ENCODE peak calls at places on chromosome 2, in seven cellular contexts. One of them, this sample, is unnamed.

GRCh38 chr2:173048530-173048900 is 27.1 kb upstream of the MAP3K20 start:
- DNase-seq in amniotic stem cell: no peak
- DNase-seq in activated CD8-positive, alpha-beta memory T cell treated with anti-CD3 and anti-CD28 coated beads, Interleukin-2, amount 10 ng/mL, durations not matched to agents 7 days and 5 days: no peak
- DNase-seq in naive thymus-derived CD8-positive, alpha-beta T cell: no peak
- DNase-seq in GM20000: no peak
- DNase-seq in NCI-H1417: no peak
- DNase-seq in endothelial cell: no peak
- DNase-seq in this sample: no peak

GRCh38 chr2:152349416-152349815 is 14.4 kb downstream of the FMNL2 start:
- DNase-seq in amniotic stem cell: no peak
- DNase-seq in activated CD8-positive, alpha-beta memory T cell treated with anti-CD3 and anti-CD28 coated beads, Interleukin-2, amount 10 ng/mL, durations not matched to agents 7 days and 5 days: no peak
- DNase-seq in naive thymus-derived CD8-positive, alpha-beta T cell: no peak
- DNase-seq in GM20000: no peak
- DNase-seq in NCI-H1417: no peak
- DNase-seq in endothelial cell: no peak
- DNase-seq in this sample: no peak

GRCh38 chr2:236629961-236630872 is 60.6 kb downstream of the ACKR3 start:
- DNase-seq in amniotic stem cell: no peak
- DNase-seq in activated CD8-positive, alpha-beta memory T cell treated with anti-CD3 and anti-CD28 coated beads, Interleukin-2, amount 10 ng/mL, durations not matched to agents 7 days and 5 days: peak; percentile 27
- DNase-seq in naive thymus-derived CD8-positive, alpha-beta T cell: no peak
- DNase-seq in GM20000: no peak
- DNase-seq in NCI-H1417: no peak
- DNase-seq in endothelial cell: no peak
- DNase-seq in this sample: no peak

GRCh38 chr2:225270053-225270452 is 129.5 kb upstream of the NYAP2 start:
- DNase-seq in amniotic stem cell: no peak
- DNase-seq in activated CD8-positive, alpha-beta memory T cell treated with anti-CD3 and anti-CD28 coated beads, Interleukin-2, amount 10 ng/mL, durations not matched to agents 7 days and 5 days: no peak
- DNase-seq in naive thymus-derived CD8-positive, alpha-beta T cell: no peak
- DNase-seq in GM20000: no peak
- DNase-seq in NCI-H1417: no peak
- DNase-seq in endothelial cell: no peak
- DNase-seq in this sample: no peak

GRCh38 chr2:127025357-127026062 is 81.4 kb downstream of the BIN1 start:
- DNase-seq in amniotic stem cell: peak; percentile 70
- DNase-seq in activated CD8-positive, alpha-beta memory T cell treated with anti-CD3 and anti-CD28 coated beads, Interleukin-2, amount 10 ng/mL, durations not matched to agents 7 days and 5 days: peak; percentile 91
- DNase-seq in naive thymus-derived CD8-positive, alpha-beta T cell: peak; percentile 61
- DNase-seq in GM20000: peak; percentile 61
- DNase-seq in NCI-H1417: no peak
- DNase-seq in endothelial cell: peak; percentile 84
- DNase-seq in this sample: peak; percentile 53

GRCh38 chr2:145286716-145287115 is 766.8 kb upstream of the ZEB2 start:
- DNase-seq in amniotic stem cell: no peak
- DNase-seq in activated CD8-positive, alpha-beta memory T cell treated with anti-CD3 and anti-CD28 coated beads, Interleukin-2, amount 10 ng/mL, durations not matched to agents 7 days and 5 days: no peak
- DNase-seq in naive thymus-derived CD8-positive, alpha-beta T cell: no peak
- DNase-seq in GM20000: no peak
- DNase-seq in NCI-H1417: no peak
- DNase-seq in endothelial cell: no peak
- DNase-seq in this sample: no peak

GRCh38 chr2:99543247-99543646 is 53.4 kb upstream of the REV1 start:
- DNase-seq in amniotic stem cell: no peak
- DNase-seq in activated CD8-positive, alpha-beta memory T cell treated with anti-CD3 and anti-CD28 coated beads, Interleukin-2, amount 10 ng/mL, durations not matched to agents 7 days and 5 days: no peak
- DNase-seq in naive thymus-derived CD8-positive, alpha-beta T cell: no peak
- DNase-seq in GM20000: no peak
- DNase-seq in NCI-H1417: no peak
- DNase-seq in endothelial cell: no peak
- DNase-seq in this sample: no peak

GRCh38 chr2:237452846-237453245 is 34.2 kb upstream of the MLPH start:
- DNase-seq in amniotic stem cell: no peak
- DNase-seq in activated CD8-positive, alpha-beta memory T cell treated with anti-CD3 and anti-CD28 coated beads, Interleukin-2, amount 10 ng/mL, durations not matched to agents 7 days and 5 days: no peak
- DNase-seq in naive thymus-derived CD8-positive, alpha-beta T cell: no peak
- DNase-seq in GM20000: no peak
- DNase-seq in NCI-H1417: no peak
- DNase-seq in endothelial cell: no peak
- DNase-seq in this sample: no peak

GRCh38 chr2:44904578-44904977 is 36.9 kb upstream of the SIX3 start:
- DNase-seq in amniotic stem cell: no peak
- DNase-seq in activated CD8-positive, alpha-beta memory T cell treated with anti-CD3 and anti-CD28 coated beads, Interleukin-2, amount 10 ng/mL, durations not matched to agents 7 days and 5 days: no peak
- DNase-seq in naive thymus-derived CD8-positive, alpha-beta T cell: no peak
- DNase-seq in GM20000: no peak
- DNase-seq in NCI-H1417: no peak
- DNase-seq in endothelial cell: no peak
- DNase-seq in this sample: no peak

GRCh38 chr2:15776629-15776919 is 163.8 kb upstream of the MYCN start:
- DNase-seq in amniotic stem cell: no peak
- DNase-seq in activated CD8-positive, alpha-beta memory T cell treated with anti-CD3 and anti-CD28 coated beads, Interleukin-2, amount 10 ng/mL, durations not matched to agents 7 days and 5 days: no peak
- DNase-seq in naive thymus-derived CD8-positive, alpha-beta T cell: no peak
- DNase-seq in GM20000: no peak
- DNase-seq in NCI-H1417: no peak
- DNase-seq in endothelial cell: no peak
- DNase-seq in this sample: no peak

GRCh38 chr2:208373460-208374089 is 33.0 kb upstream of the PTH2R start:
- DNase-seq in amniotic stem cell: no peak
- DNase-seq in activated CD8-positive, alpha-beta memory T cell treated with anti-CD3 and anti-CD28 coated beads, Interleukin-2, amount 10 ng/mL, durations not matched to agents 7 days and 5 days: no peak
- DNase-seq in naive thymus-derived CD8-positive, alpha-beta T cell: peak; percentile 24
- DNase-seq in GM20000: peak; percentile 70
- DNase-seq in NCI-H1417: peak; percentile 32
- DNase-seq in endothelial cell: peak; percentile 49
- DNase-seq in this sample: no peak

This sample was measured in GM06990.